ENCODE peak calls at places on chromosomes 1 and 21, in five cellular contexts. Y, N, R, V and J are unnamed samples.

GRCh38 chr1:36764796-36765195 is 269.5 kb downstream of the GRIK3 start:
- DNase-seq in Y (no peak), N (no peak), R (no peak), V (no peak), J (no peak)

GRCh38 chr1:198560093-198560638 is 19.7 kb upstream of the ATP6V1G3 start:
- DNase-seq in Y (no peak), N (peak), R (peak), V (peak), J (no peak)

GRCh38 chr1:24929091-24929875 is 793 bp downstream of the RUNX3 start:
- DNase-seq in Y (peak), N (no peak), R (no peak), V (no peak), J (peak)

GRCh38 chr1:104132386-104132973 is 382.8 kb downstream of the AMY1C start:
- DNase-seq in Y (peak), N (peak), R (peak), V (no peak), J (no peak)

GRCh38 chr21:42171091-42172053 is 47.6 kb upstream of the ABCG1 start:
- DNase-seq in Y (no peak), N (peak), R (no peak), V (no peak), J (no peak)

GRCh38 chr1:202355944-202356553 is 7.5 kb downstream of the PPP1R12B start:
- DNase-seq in Y (no peak), N (no peak), R (no peak), V (no peak), J (no peak)

GRCh38 chr1:45236136-45236535 is 29.7 kb upstream of the ZSWIM5 start:
- DNase-seq in Y (no peak), N (no peak), R (no peak), V (no peak), J (no peak)

GRCh38 chr1:53585565-53585964 is 126.4 kb downstream of the DMRTB1 start:
- DNase-seq in Y (peak), N (no peak), R (no peak), V (no peak), J (no peak)

GRCh38 chr1:186194107-186194756 is 180.8 kb downstream of the TPR start:
- DNase-seq in Y (no peak), N (no peak), R (no peak), V (no peak), J (no peak)

GRCh38 chr1:206753141-206753540 is 17.4 kb upstream of the IL19 start:
- DNase-seq in Y (no peak), N (peak), R (peak), V (no peak), J (no peak)

GRCh38 chr1:208205216-208206013 is 38.8 kb downstream of the PLXNA2 start:
- DNase-seq in Y (no peak), N (no peak), R (no peak), V (no peak), J (no peak)

GRCh38 chr1:89959719-89960118 is 35.2 kb upstream of the ZNF326 start:
- DNase-seq in Y (no peak), N (no peak), R (no peak), V (no peak), J (no peak)

GRCh38 chr1:56382890-56383289 is 196.5 kb downstream of the PLPP3 start:
- DNase-seq in Y (no peak), N (no peak), R (no peak), V (no peak), J (no peak)

GRCh38 chr21:26945916-26946315 is 21.0 kb downstream of the ADAMTS5 start:
- DNase-seq in Y (no peak), N (no peak), R (peak), V (peak), J (no peak)

GRCh38 chr21:44789880-44790279 is 11.7 kb downstream of the UBE2G2 start:
- DNase-seq in Y (no peak), N (no peak), R (peak), V (peak), J (no peak)

GRCh38 chr1:55044617-55045397 is 5.5 kb downstream of the PCSK9 start:
- DNase-seq in Y (no peak), N (no peak), R (no peak), V (no peak), J (no peak)

GRCh38 chr1:212234431-212235298 is 50.5 kb upstream of the PPP2R5A start:
- DNase-seq in Y (no peak), N (peak), R (peak), V (peak), J (peak)

GRCh38 chr1:2312589-2313301 is 78.6 kb downstream of the MORN1 start:
- DNase-seq in Y (no peak), N (no peak), R (no peak), V (no peak), J (no peak)

GRCh38 chr1:94327001-94327685 is 89.8 kb upstream of the ARHGAP29 start:
- DNase-seq in Y (peak), N (no peak), R (peak), V (peak), J (peak)

GRCh38 chr1:61076728-61077675 is 5.4 kb upstream of the NFIA start:
- DNase-seq in Y (peak), N (peak), R (peak), V (peak), J (peak)

GRCh38 chr1:246004281-246004680 is 502.8 kb downstream of the SMYD3 start:
- DNase-seq in Y (no peak), N (no peak), R (peak), V (no peak), J (no peak)

GRCh38 chr21:29164330-29164942 is 34.0 kb downstream of the MAP3K7CL start:
- DNase-seq in Y (no peak), N (peak), R (peak), V (peak), J (no peak)

GRCh38 chr21:42227909-42228708 is 9.2 kb downstream of the ABCG1 start:
- DNase-seq in Y (peak), N (peak), R (peak), V (peak), J (peak)

GRCh38 chr21:25944672-25945213 is 210.0 kb downstream of the GABPA start:
- DNase-seq in Y (no peak), N (no peak), R (no peak), V (no peak), J (no peak)

GRCh38 chr21:34276711-34277425 is 86.9 kb upstream of the KCNE2 start:
- DNase-seq in Y (no peak), N (no peak), R (peak), V (no peak), J (peak)

GRCh38 chr1:35466120-35466519 is 91.1 kb downstream of the KIAA0319L start:
- DNase-seq in Y (no peak), N (no peak), R (no peak), V (no peak), J (no peak)

GRCh38 chr21:34846601-34847112 is 177.9 kb downstream of the CLIC6 start:
- DNase-seq in Y (no peak), N (peak), R (peak), V (peak), J (no peak)

GRCh38 chr21:42304556-42305454 is 10.4 kb downstream of the TFF3 start:
- DNase-seq in Y (no peak), N (no peak), R (no peak), V (no peak), J (no peak)

GRCh38 chr1:208161656-208162375 is 82.4 kb downstream of the PLXNA2 start:
- DNase-seq in Y (no peak), N (no peak), R (peak), V (no peak), J (no peak)

DNA sequence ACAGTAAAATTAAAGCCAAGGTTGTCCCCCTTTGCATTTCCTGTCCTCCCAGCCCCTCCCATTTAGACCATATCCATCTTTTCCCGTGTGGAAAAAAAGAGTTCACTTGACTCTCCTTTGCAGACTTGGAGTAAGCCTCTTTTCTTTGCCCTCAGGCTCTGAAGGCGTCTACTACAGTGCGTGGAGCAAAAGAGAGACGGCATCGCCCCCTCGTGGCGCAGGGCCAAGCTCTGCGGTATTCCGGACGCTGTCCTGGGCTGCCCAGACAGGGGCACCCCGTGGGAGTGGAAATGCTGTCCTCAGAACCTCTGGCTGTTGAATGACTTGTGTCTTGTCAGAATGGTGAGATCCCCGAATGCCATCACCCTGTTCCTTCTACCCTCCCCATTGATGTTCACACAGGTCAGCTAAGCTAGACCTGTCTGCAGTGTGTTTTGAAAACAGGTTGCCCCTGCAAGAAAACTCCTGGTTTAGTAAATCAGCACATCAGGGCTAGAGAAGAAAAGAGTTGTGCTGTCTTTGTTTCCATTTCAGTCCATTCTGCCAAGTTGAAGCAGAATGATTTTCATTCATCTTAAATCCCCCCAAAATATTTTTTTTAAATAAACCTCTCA is 12.3 kb upstream of the GJA8 start:
- DNase-seq in Y (peak), N (peak), R (peak), V (peak), J (peak)
- TF ChIP-seq CTCF in Y (peak), N (peak), R (peak), V (peak), J (peak)

DNA sequence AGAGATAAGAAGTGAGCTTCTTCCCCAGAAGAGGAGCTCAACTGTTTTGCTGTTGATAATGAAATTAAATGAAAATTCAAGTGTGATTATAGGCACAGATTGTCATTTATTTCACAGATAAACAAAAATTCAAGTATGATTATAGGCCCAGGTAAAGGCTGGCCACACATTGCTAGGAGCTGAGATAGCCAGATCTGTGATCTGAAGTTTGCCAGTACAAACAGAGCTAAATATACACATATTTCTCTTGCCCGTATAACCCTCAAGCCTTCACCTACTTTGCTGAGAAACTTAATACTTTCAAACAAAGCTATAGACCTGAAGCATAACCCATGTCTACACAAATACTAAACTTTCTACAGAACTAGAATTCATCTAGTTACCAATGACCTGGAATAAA is 31.3 kb upstream of the NRIP1 start:
- DNase-seq in Y (no peak), N (no peak), R (no peak), V (no peak), J (no peak)
- TF ChIP-seq CTCF in Y (no peak), N (no peak), R (no peak), V (no peak), J (no peak)

GRCh38 chr1:50610563-50610962 is 187.3 kb upstream of the DMRTA2 start:
- DNase-seq in Y (no peak), N (no peak), R (no peak), V (no peak), J (no peak)

GRCh38 chr1:50603274-50604271 is 180.3 kb upstream of the DMRTA2 start:
- DNase-seq in Y (no peak), N (peak), R (peak), V (peak), J (no peak)

GRCh38 chr1:50609508-50609907 is 186.3 kb upstream of the DMRTA2 start:
- DNase-seq in Y (no peak), N (no peak), R (no peak), V (no peak), J (no peak)

GRCh38 chr1:50604580-50604979 is 181.3 kb upstream of the DMRTA2 start:
- DNase-seq in Y (no peak), N (no peak), R (no peak), V (no peak), J (no peak)

GRCh38 chr1:50605186-50605875 is 182.1 kb upstream of the DMRTA2 start:
- DNase-seq in Y (peak), N (peak), R (peak), V (peak), J (peak)
- TF ChIP-seq CTCF in Y (peak), N (peak), R (peak), V (peak), J (peak)

GRCh38 chr1:200262326-200262965 is 147.4 kb downstream of the ZNF281 start:
- DNase-seq in Y (no peak), N (no peak), R (no peak), V (no peak), J (peak)
- TF ChIP-seq CTCF in Y (peak), N (no peak), R (no peak), V (peak), J (no peak)

GRCh38 chr1:214319930-214320329 is 39.0 kb downstream of the SMYD2 start:
- DNase-seq in Y (no peak), N (no peak), R (no peak), V (no peak), J (no peak)
- TF ChIP-seq CTCF in Y (peak), N (peak), R (no peak), V (no peak), J (peak)

GRCh38 chr1:43383449-43383848 is 6.2 kb downstream of the MED8 start:
- DNase-seq in Y (no peak), N (no peak), R (no peak), V (no peak), J (no peak)
- TF ChIP-seq CTCF in Y (peak), N (no peak), R (no peak), V (no peak), J (no peak)